ENCODE peak calls at places on chromosomes 4 and X, in four cellular contexts. J is cardiac muscle cell, C is fibroblast of lung, V is IMR-90. Z is an unnamed sample.

GRCh38 chrX:2701600-2701999 is 10.5 kb downstream of the CD99 start:
- DNase-seq in J (no peak), C (no peak), V (no peak), Z (no peak)

GRCh38 chrX:41275661-41276609 is 58.0 kb upstream of the DDX3X start:
- DNase-seq in J (peak), C (peak), V (peak), Z (peak)

GRCh38 chrX:20218809-20219505 is 47.8 kb downstream of the RPS6KA3 start:
- DNase-seq in J (peak), C (no peak), V (peak), Z (no peak)

GRCh38 chr4:112075129-112075753 is 70.0 kb upstream of the FAM241A start:
- DNase-seq in J (peak), C (peak), V (peak), Z (peak)

GRCh38 chr4:30792616-30793015 is 72.4 kb downstream of the PCDH7 start:
- DNase-seq in J (no peak), C (peak), V (no peak), Z (no peak)

GRCh38 chrX:137742846-137743245 is 176.9 kb downstream of the ZIC3 start:
- DNase-seq in J (no peak), C (no peak), V (no peak), Z (no peak)

GRCh38 chr4:141560056-141560455 is 76.3 kb upstream of the IL15 start:
- DNase-seq in J (no peak), C (no peak), V (peak), Z (no peak)

GRCh38 chrX:11010476-11010875 is 100.7 kb upstream of the HCCS start:
- DNase-seq in J (no peak), C (peak), V (peak), Z (no peak)

GRCh38 chrX:3811331-3812311 is 98.2 kb upstream of the PRKX start:
- DNase-seq in J (peak), C (peak), V (peak), Z (no peak)

GRCh38 chrX:25003066-25003849 is 12.5 kb downstream of the ARX start:
- DNase-seq in J (no peak), C (no peak), V (no peak), Z (no peak)

GRCh38 chrX:2707334-2707760 is 16.3 kb downstream of the CD99 start:
- DNase-seq in J (peak), C (peak), V (peak), Z (peak)

GRCh38 chrX:110081740-110082139 is 78.8 kb downstream of the TMEM164 start:
- DNase-seq in J (peak), C (peak), V (peak), Z (peak)

GRCh38 chr4:154743683-154744340 is at the start of gene LRAT:
- DNase-seq in J (no peak), C (no peak), V (no peak), Z (peak)

GRCh38 chr4:40840255-40840984 is 90.7 kb downstream of the NSUN7 start:
- DNase-seq in J (no peak), C (no peak), V (no peak), Z (no peak)

GRCh38 chrX:94089149-94089548 is 415.1 kb downstream of the FAM133A start:
- DNase-seq in J (no peak), C (no peak), V (no peak), Z (no peak)

GRCh38 chr4:111630705-111631104 is 514.5 kb upstream of the FAM241A start:
- DNase-seq in J (peak), C (peak), V (peak), Z (no peak)

GRCh38 chr4:111027526-111027925 is 404.6 kb upstream of the PITX2 start:
- DNase-seq in J (no peak), C (peak), V (peak), Z (no peak)

GRCh38 chrX:130636277-130636676 is 234.5 kb downstream of the RBMX2 start:
- DNase-seq in J (no peak), C (no peak), V (no peak), Z (no peak)

GRCh38 chrX:65932173-65933084 is 107.5 kb downstream of the VSIG4 start:
- DNase-seq in J (no peak), C (no peak), V (no peak), Z (peak)

GRCh38 chrX:39905475-39905889 is 192.3 kb downstream of the BCOR start:
- DNase-seq in J (peak), C (peak), V (peak), Z (no peak)

GRCh38 chrX:19347916-19348315 is 4.2 kb downstream of the PDHA1 start:
- DNase-seq in J (no peak), C (peak), V (peak), Z (no peak)

GRCh38 chr4:53507671-53508286 is 83.5 kb downstream of the LNX1 start:
- DNase-seq in J (peak), C (peak), V (peak), Z (no peak)

GRCh38 chr4:122480023-122480422 is 23.5 kb upstream of the IL2 start:
- DNase-seq in J (peak), C (peak), V (peak), Z (no peak)

GRCh38 chr4:12993923-12994322 is 490.2 kb downstream of the RAB28 start:
- DNase-seq in J (no peak), C (no peak), V (no peak), Z (no peak)

GRCh38 chr4:94420356-94420755 is 31.4 kb upstream of the PDLIM5 start:
- DNase-seq in J (no peak), C (no peak), V (no peak), Z (no peak)

GRCh38 chrX:47540754-47541538 is 20.1 kb upstream of the ARAF start:
- DNase-seq in J (peak), C (peak), V (peak), Z (peak)

GRCh38 chrX:135112096-135112729 is 8.1 kb downstream of the ETDB start:
- DNase-seq in J (peak), C (peak), V (peak), Z (peak)

GRCh38 chr4:18214656-18215055 is 193.1 kb upstream of the LCORL start:
- DNase-seq in J (no peak), C (no peak), V (no peak), Z (no peak)

GRCh38 chr4:2962614-2963184 is 507 bp downstream of the NOP14 start:
- DNase-seq in J (peak), C (peak), V (peak), Z (no peak)

GRCh38 chr4:100519205-100519604 is 1.4 kb upstream of the EMCN start:
- DNase-seq in J (no peak), C (no peak), V (no peak), Z (no peak)

GRCh38 chr4:100516225-100516624 is 1.6 kb downstream of the EMCN start:
- DNase-seq in J (no peak), C (no peak), V (no peak), Z (no peak)

GRCh38 chr4:100511906-100512305 is 5.9 kb downstream of the EMCN start:
- DNase-seq in J (no peak), C (no peak), V (no peak), Z (no peak)

DNA sequence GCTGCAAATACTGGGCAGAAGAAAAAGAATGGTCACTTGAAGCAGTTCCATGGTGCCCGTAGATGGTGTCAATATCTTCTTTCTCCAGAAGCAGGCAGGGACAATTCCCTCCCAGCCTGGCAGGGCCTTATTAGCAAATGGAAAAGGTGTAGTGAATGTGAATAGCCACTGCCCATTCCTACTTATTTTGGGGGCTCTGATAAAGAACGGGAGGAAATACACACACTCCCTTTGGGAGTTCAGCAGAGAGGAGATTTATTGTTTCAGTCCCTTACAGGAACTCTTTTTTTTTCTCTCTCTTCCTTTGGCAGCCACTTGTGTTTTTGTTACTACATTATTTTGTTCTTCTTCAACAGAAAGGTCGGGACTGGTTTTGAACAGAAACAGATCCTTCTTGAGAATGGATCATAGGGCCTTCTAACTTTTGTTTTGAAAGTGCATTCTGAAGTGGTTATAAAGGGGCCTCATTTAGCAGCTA is at the start of gene EMCN:
- DNase-seq in J (peak), C (no peak), V (no peak), Z (no peak)
- H3K27ac ChIP-seq in J (no peak), C (no peak), V (no peak), Z (no peak)

DNA sequence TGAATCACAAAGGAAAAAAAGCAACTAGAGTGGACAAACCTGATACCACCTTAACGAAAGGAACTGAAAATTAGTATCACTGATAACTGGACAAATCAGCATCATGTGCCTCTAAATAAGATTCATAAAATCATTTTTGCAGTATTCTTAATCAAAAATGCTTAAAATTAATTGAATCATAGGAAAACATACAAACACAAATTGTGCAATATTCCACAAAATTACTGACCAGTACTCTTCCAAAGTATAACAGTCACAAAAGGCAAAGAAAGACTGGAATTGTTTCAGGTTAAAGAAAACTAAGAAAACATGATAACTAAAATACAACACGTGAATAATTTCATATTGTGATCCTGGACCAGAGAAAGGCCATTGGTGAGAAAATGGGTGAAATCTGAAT is 27.1 kb downstream of the FBXW7 start:
- DNase-seq in J (no peak), C (no peak), V (no peak), Z (no peak)
- TF ChIP-seq CTCF in J (no peak), C (no peak), V (no peak), Z (no peak)

GRCh38 chrX:150893936-150894335 is 4.5 kb downstream of the CD99L2 start:
- DNase-seq in J (peak), C (no peak), V (no peak), Z (no peak)

GRCh38 chrX:150889131-150889530 is 9.3 kb downstream of the CD99L2 start:
- DNase-seq in J (no peak), C (no peak), V (no peak), Z (no peak)

GRCh38 chrX:150886381-150886780 is 12.1 kb downstream of the CD99L2 start:
- DNase-seq in J (no peak), C (no peak), V (no peak), Z (no peak)

DNA sequence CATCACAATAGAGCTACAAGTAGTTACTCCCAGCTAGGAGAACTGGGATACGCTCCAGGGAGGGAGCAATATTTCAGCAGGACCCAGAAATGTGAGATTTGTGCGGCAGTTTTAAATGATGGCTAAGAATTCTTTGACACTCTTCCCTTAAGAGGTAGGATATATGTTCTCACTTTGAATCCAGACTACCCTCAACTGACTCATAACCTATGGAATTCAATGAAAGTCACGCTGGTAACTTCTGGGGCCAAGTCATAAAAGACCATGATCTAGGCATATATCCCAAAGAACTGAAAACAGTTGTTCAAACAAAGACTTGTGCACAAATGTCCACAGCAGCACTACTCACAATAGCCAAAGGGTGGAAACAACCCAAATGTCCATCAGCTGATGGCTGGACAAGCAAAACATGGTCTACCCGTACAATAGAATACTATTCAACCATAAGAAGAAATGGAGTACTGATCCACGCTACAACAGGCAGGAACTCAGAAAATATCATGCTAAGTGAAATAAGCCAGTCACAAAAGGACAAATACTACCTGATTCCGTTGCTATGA is 10.5 kb downstream of the CD99L2 start:
- DNase-seq in J (no peak), C (peak), V (peak), Z (peak)
- H3K27ac ChIP-seq in J (no peak), C (no peak), V (no peak), Z (no peak)

GRCh38 chrX:119147486-119147885 is 19.9 kb upstream of the KIAA1210 start:
- DNase-seq in J (no peak), C (no peak), V (no peak), Z (no peak)

GRCh38 chrX:119150163-119151135 is 22.8 kb upstream of the KIAA1210 start:
- DNase-seq in J (no peak), C (no peak), V (no peak), Z (no peak)

DNA sequence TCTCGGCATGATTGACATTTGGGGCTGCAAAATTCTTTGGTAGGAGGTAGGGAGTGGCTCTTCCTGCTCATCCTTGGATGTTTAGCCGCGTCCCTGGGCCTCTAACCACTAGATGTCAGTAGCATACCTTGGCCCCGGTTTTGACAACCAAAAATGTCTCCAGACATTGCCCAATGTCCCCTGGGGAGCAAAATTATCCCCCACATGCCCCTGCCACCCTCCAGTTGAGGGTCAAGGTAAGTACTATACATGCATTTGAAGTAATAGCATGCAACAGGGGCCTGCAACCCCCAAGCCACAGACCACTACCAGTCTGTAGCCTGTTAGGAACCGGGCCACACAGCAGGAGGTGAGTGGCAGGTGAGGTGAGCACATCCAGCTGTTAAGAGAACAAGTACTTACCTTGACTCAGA is 17.6 kb upstream of the KIAA1210 start:
- DNase-seq in J (peak), C (no peak), V (no peak), Z (peak)
- TF ChIP-seq CTCF in J (peak), C (peak), V (peak), Z (no peak)

DNA sequence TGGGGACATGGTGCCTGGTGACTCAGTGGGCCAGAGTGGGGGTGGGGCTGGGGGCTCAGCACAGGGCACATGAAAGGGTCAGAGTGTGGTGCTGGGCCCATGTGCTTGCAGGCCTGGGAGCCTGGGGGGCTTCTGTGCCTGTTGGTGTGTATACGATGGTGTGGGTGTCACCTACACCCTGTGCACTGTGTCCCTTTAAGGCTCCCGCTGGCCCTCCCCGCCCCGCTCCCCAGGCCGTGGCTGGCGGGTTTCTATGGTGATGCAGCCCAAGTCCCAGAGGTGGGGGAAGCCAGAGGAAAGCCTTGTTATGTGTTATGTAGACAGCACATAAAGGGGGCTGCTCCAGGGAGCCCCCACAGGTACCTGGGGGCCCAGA is 5.5 kb downstream of the L1CAM start:
- DNase-seq in J (no peak), C (no peak), V (no peak), Z (no peak)
- H3K27ac ChIP-seq in J (no peak), C (no peak), V (no peak), Z (no peak)

GRCh38 chr4:763191-763810 is 57.7 kb downstream of the PCGF3 start:
- DNase-seq in J (no peak), C (no peak), V (no peak), Z (no peak)

GRCh38 chr4:761086-761485 is 55.5 kb downstream of the PCGF3 start:
- DNase-seq in J (no peak), C (no peak), V (no peak), Z (no peak)

GRCh38 chr4:761739-762138 is 56.1 kb downstream of the PCGF3 start:
- DNase-seq in J (no peak), C (no peak), V (no peak), Z (no peak)

GRCh38 chr4:763922-764321 is 58.3 kb downstream of the PCGF3 start:
- DNase-seq in J (no peak), C (no peak), V (no peak), Z (no peak)

DNA sequence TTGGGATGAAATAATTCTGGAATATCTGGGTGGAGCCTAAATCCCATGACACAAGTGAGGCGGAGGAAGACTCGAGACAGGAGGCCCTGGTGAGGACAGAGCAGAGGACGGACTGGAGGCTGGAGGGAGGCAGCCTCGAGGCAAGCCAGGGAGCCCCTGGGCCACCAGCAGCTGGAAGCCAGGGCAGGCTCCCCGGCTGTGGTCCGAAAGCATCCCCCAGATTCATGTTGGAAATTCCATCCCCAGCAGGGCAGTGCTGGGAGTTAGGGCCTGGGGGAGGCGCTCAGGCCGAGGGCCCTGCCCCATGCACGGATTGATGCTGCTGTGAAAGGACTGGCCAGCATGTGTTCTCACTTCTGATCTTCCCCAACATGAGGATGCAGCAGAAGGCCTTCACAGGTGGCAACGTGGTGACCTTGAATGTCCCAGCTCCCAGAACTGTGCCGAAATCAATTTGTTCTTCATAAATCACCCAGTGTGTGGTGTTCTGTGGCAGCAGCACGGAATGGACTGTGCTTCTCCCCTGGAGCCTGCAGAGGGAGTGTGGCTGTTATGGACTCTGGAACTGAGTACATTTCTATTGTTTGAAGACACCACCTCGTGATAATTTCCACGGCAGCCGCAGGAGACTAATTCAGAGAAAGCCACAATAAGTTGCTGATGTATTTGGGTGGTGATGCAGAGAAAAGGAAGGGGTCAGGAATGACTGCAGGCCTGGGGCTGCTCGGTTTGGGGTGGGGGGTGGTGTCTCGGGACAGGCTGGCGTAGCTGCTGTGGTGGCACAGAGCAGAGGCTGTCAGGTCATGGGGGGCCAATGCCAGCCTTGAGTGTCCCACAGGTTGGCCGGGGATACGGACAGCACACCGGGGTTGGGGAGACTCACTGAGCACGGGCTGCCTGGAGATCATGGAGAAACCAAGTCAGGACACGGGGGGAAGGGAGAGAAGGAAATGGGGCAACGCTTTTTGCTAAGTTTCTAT is 56.9 kb downstream of the PCGF3 start:
- DNase-seq in J (peak), C (peak), V (no peak), Z (no peak)
- TF ChIP-seq CTCF in J (peak), C (peak), V (peak), Z (no peak)

DNA sequence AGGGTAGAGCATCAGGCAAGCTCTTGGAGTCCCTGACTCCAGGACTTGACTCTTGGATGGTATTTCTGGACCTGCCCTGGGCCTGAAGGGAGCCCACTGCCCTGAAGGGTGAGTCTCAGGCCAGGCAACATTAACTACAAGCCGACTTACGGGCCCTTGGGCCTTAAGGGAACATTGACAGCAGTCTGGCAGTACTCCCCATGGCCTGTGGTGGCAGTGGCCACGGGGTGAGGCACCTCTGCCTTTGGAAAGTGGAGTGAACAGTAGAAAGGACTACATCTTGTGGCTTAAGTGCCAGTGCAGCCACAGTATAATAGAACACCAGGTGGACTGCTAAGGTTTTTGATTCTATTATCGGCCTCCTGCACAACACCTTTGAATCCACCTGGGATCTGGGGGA is 36.3 kb downstream of the SH3BGRL start:
- DNase-seq in J (no peak), C (no peak), V (no peak), Z (no peak)
- H3K27ac ChIP-seq in J (no peak), C (no peak), V (no peak), Z (no peak)